ENCODE peak calls at places on chromosomes 4 and X, in five cellular contexts. Y is A549, C is nephron progenitor cell, L is vagina, V is fibroblast of lung. U is an unnamed sample.

GRCh38 chr4:120921456-120922389 is 803 bp downstream of the PRDM5 start:
- DNase-seq in C (peak; percentile 68), L (no peak), V (peak; percentile 71), Y (peak; percentile 61), U (peak; percentile 88)

GRCh38 chrX:136694491-136695087 is 46.6 kb downstream of the CD40LG start:
- DNase-seq in L (no peak), V (peak; percentile 65), Y (peak; percentile 51), C (peak; percentile 3), U (no peak)

GRCh38 chrX:148448686-148449085 is 51.7 kb upstream of the AFF2 start:
- DNase-seq in C (no peak), Y (no peak), V (no peak), L (no peak), U (no peak)

GRCh38 chr4:102610007-102610406 is 108.8 kb downstream of the NFKB1 start:
- DNase-seq in Y (no peak), L (no peak), C (no peak), V (peak; percentile 39), U (no peak)

GRCh38 chr4:161949941-161950725 is 213.7 kb downstream of the FSTL5 start:
- DNase-seq in Y (no peak), C (no peak), V (no peak), L (no peak), U (no peak)

GRCh38 chrX:117973175-117974075 is 143.2 kb downstream of the KLHL13 start:
- DNase-seq in Y (no peak), V (no peak), C (peak; percentile 2), L (no peak), U (no peak)

GRCh38 chrX:155086202-155086840 is 15.0 kb downstream of the BRCC3 start:
- DNase-seq in L (no peak), C (peak; percentile 32), Y (peak; percentile 65), V (peak; percentile 39), U (no peak)

GRCh38 chr4:109294006-109294405 is 8.5 kb downstream of the COL25A1 start:
- DNase-seq in C (peak; percentile 28), Y (peak; percentile 6), L (no peak), V (no peak), U (no peak)

GRCh38 chrX:118751950-118752783 is 24.8 kb downstream of the IL13RA1 start:
- DNase-seq in V (no peak), Y (no peak), C (no peak), L (no peak), U (no peak)

GRCh38 chrX:108020631-108021030 is 24.2 kb upstream of the VSIG1 start:
- DNase-seq in Y (peak; percentile 46), L (no peak), V (peak; percentile 29), C (no peak), U (no peak)

GRCh38 chr4:38190717-38191178 is 230.6 kb downstream of the PTTG2 start:
- DNase-seq in C (peak; percentile 18), V (peak; percentile 90), L (no peak), Y (no peak), U (no peak)

GRCh38 chr4:98822144-98822543 is 106.8 kb downstream of the EIF4E start:
- DNase-seq in Y (no peak), L (no peak), C (no peak), V (no peak), U (no peak)

GRCh38 chrX:100636321-100636991 is at the start of gene TSPAN6:
- DNase-seq in L (no peak), Y (peak; percentile 91), V (peak; percentile 89), C (peak; percentile 88), U (peak; percentile 93)

GRCh38 chr4:139666735-139667266 is 1.2 kb downstream of the MGST2 start:
- DNase-seq in V (peak; percentile 70), Y (peak; percentile 48), L (no peak), C (peak; percentile 37), U (no peak)

GRCh38 chr4:8913121-8913857 is 41.6 kb upstream of the HMX1 start:
- DNase-seq in L (peak; percentile 69), Y (no peak), C (no peak), V (no peak), U (peak; percentile 70)

GRCh38 chr4:177108708-177109107 is 201.0 kb upstream of the NEIL3 start:
- DNase-seq in Y (peak; percentile 4), C (no peak), V (peak; percentile 63), L (no peak), U (no peak)

GRCh38 chr4:21507439-21507838 is 441.1 kb downstream of the KCNIP4 start:
- DNase-seq in C (no peak), L (no peak), Y (peak; percentile 6), V (peak; percentile 47), U (no peak)
- TF ChIP-seq CTCF in C (peak; percentile 21), L (no peak), Y (no peak), V (peak; percentile 43), U (peak; percentile 34)

DNA sequence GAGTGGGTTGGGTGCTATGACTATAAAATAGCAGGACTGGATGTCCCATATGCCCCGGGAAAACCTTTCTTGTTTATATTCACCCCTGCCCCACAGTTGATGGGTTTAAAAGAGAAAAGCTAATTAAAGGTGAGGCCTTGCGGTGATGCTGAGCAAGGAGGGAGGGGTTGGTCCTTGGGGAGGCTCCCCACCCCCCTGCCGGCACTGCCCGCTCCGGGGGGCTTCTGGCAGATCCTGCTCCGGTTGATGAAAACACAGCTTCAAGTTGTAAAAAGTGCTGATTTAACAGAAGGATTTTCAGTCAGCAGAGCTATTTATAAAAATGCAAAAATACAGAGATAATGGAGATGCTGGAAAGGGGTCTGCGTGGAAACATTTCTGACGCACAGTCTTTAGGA is 68.6 kb downstream of the MTMR1 start:
- DNase-seq in C (no peak), V (no peak), L (peak; percentile 83), Y (no peak), U (peak; percentile 65)
- TF ChIP-seq CTCF in C (no peak), V (no peak), L (no peak), Y (no peak), U (no peak)

DNA sequence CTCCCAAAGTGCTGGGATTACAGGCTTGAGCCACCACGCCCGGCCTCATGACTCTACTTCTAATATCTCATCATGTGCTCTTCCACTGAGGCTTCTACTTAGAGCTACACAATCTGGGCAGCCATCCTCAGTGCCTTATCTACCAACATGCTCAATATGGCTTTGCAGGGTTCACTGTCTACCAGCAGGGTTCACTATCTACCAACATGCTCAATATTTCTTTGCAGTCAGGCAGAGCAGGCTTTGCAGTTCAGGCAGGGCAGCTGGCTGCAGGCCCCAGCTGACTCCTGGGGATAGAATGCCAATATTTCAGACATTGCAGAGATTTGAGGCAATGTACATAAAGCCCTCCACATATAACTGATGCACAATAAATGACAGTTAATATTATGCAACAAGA is 47.5 kb downstream of the PKD2 start:
- DNase-seq in L (no peak), C (peak; percentile 6), Y (peak; percentile 72), V (peak; percentile 62), U (no peak)
- TF ChIP-seq CTCF in L (no peak), C (peak; percentile 43), Y (peak; percentile 40), V (peak; percentile 64), U (peak; percentile 49)

DNA sequence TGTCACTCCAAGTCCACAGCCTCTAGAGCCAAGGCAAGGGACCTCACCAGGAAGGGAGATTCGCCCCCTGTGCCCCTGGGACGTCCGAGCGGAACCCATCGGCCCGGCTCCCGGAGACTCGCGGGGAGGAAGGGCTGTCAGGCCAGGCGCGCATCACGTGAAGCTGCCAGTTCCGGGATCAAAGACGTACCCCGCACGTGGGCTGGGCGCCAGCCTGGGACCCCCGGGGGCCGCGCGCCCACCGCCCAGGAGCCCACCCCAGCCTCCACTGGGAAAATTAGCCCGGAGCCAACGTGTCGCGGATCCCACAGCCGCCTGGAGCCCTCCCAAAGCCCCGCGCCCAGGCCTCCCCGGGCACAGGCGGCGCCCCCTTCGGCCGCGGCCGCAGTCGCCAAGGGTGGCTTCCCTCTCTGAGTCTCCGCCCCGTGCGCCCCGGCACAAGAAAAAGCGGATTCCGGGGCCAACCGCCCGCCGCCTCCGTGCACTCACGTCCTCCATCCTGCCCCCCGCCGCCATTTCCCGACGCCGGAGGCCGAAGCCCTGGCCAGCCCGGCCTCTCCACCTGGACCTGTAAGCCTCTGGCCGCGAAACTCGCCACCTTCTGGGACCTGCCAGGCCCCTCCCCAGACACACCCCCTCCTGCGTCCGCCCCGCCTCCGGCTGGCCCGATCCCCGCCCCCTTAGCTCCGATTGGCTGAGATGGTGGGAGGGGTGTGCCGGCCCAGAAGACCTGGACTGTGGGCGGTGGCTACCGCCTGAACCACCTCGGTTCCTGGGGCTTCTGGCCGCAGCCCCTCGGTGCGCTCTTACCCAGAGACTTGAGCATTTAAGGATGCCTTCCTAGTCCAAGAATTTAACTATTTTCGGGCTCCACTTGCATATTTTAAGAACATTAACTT is at the start of gene TMEM192:
- DNase-seq in Y (peak; percentile 90), L (peak; percentile 95), C (peak; percentile 95), V (peak; percentile 90), U (peak; percentile 97)
- TF ChIP-seq CTCF in Y (no peak), L (no peak), C (no peak), V (peak; percentile 25), U (peak; percentile 48)

GRCh38 chr4:53015681-53016080 is 153.6 kb downstream of the RASL11B start:
- DNase-seq in V (peak; percentile 81), Y (peak; percentile 46), L (no peak), C (peak; percentile 57), U (no peak)
- TF ChIP-seq CTCF in V (peak; percentile 82), Y (peak; percentile 64), L (peak; percentile 47), C (peak; percentile 86), U (peak; percentile 86)

DNA sequence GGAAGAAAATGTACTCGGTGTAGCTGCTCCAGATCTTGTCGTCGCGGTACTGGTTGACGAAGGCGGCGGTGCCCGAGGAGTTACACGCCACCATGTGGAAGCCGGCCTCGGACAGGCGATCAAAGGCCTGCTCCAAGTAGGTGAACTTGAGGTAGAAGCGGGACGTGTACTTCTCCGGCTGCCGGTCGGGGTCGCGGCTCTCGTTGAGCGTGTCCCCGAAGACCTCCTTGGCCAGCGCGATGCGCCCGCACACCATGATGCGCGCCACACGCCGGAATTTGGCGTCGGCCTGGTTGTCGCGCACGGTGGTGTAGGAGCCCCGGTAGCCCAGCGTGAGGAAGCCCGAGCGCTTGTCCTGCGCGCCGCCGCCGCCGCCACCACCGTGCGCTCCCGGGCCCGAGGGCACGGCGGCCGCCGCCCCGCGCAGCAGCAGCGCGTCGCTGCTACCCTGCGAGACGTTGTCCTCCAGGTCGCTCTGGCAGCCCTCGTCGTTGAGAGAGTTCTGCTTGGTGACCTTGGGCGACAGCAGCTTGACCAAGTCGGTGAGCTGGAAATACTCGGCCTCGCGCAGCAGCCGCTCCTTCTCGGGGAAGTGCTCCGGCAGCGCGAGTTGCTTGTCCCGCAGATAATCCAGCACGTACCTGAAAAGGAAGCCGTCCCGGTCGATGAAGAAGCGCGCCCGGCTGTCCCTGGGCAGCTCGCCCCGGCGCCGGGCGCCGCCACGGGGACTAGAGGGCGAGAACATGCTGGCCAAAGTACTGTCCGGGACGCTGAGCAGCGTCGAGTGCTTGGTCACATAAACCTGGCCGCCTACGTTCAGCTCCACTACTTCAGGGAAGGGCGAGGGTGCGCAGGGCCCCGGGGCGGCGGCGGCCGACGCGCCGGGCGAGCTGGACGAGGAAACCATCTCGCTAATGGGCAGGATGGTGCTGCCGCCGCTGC is 775 bp downstream of the KCTD8 start:
- DNase-seq in V (peak; percentile 10), C (peak; percentile 66), Y (peak; percentile 10), L (no peak), U (peak; percentile 84)
- TF ChIP-seq CTCF in V (no peak), C (no peak), Y (no peak), L (no peak), U (no peak)

U was measured in osteocyte.